ENCODE peak calls at places on chromosomes 1 and 21, in eight cellular contexts. Z, O, X, V, S, W, D and J are unnamed samples.

GRCh38 chr1:164256456-164256855 is 302.5 kb upstream of the PBX1 start:
- DNase-seq in W (no peak), D (no peak), O (no peak), S (no peak), X (no peak), Z (no peak), V (no peak), J (no peak)

GRCh38 chr1:206651958-206652890 is 16.9 kb downstream of the DYRK3 start:
- DNase-seq in Z (no peak), D (peak), O (no peak), W (no peak), X (no peak), S (no peak), V (no peak), J (no peak)

GRCh38 chr1:205025239-205025638 is 17.8 kb upstream of the CNTN2 start:
- DNase-seq in Z (no peak), S (no peak), D (no peak), V (no peak), W (no peak), X (no peak), O (no peak), J (no peak)

GRCh38 chr1:18705811-18706210 is 75.2 kb downstream of the PAX7 start:
- DNase-seq in X (no peak), W (no peak), S (no peak), D (no peak), V (no peak), O (no peak), Z (no peak), J (no peak)

GRCh38 chr1:178411756-178412399 is 84.9 kb downstream of the CLEC20A start:
- DNase-seq in V (no peak), W (no peak), O (no peak), D (no peak), S (no peak), Z (no peak), X (no peak), J (no peak)

GRCh38 chr1:226655251-226656163 is 83.6 kb downstream of the ITPKB start:
- DNase-seq in X (no peak), D (no peak), V (no peak), S (no peak), O (no peak), W (peak), Z (peak), J (no peak)

GRCh38 chr1:151537112-151537511 is 3.0 kb upstream of the TUFT1 start:
- DNase-seq in D (peak), X (no peak), Z (no peak), W (no peak), S (no peak), V (peak), O (no peak), J (no peak)

GRCh38 chr1:12486401-12487005 is 131.5 kb downstream of the DHRS3 start:
- DNase-seq in V (peak), X (no peak), Z (no peak), W (peak), D (peak), O (no peak), S (no peak), J (no peak)

GRCh38 chr1:27934818-27935549 is at the start of gene SMPDL3B:
- DNase-seq in D (peak), W (no peak), V (no peak), O (no peak), S (no peak), Z (peak), X (no peak), J (no peak)

GRCh38 chr21:31124005-31124404 is 85.7 kb upstream of the KRTAP19-8 start:
- DNase-seq in S (no peak), Z (no peak), V (no peak), X (no peak), D (no peak), O (no peak), W (no peak), J (no peak)

GRCh38 chr1:92804721-92805169 is 19.8 kb upstream of the EVI5 start:
- DNase-seq in Z (peak), O (no peak), S (no peak), D (peak), X (no peak), W (peak), V (peak), J (no peak)

GRCh38 chr1:192462630-192463029 is 112.9 kb upstream of the RGS1 start:
- DNase-seq in X (no peak), O (no peak), V (no peak), S (no peak), D (no peak), Z (no peak), W (no peak), J (no peak)

GRCh38 chr1:3415260-3415952 is 39.1 kb upstream of the ARHGEF16 start:
- DNase-seq in Z (no peak), X (no peak), D (peak), W (peak), S (no peak), O (no peak), V (no peak), J (no peak)